ENCODE peak calls at places on chromosomes 5 and 9, in seven cellular contexts. Z, S, V, O, J, L and R are unnamed samples.

GRCh38 chr5:34775886-34776285 is 63.1 kb upstream of the TTC23L start:
- DNase-seq in S (no peak), O (no peak), Z (no peak), V (no peak), L (no peak), J (no peak), R (no peak)

GRCh38 chr9:101582593-101582992 is 12.2 kb downstream of the PPP3R2 start:
- DNase-seq in Z (no peak), V (no peak), L (no peak), O (peak), J (no peak), S (no peak), R (peak)

GRCh38 chr9:126617740-126618133 is 4.0 kb downstream of the LMX1B start:
- DNase-seq in V (no peak), O (no peak), Z (no peak), S (no peak), J (peak), L (no peak), R (no peak)

GRCh38 chr5:172771439-172772111 is 580 bp upstream of the DUSP1 start:
- DNase-seq in L (no peak), V (peak), S (no peak), O (no peak), J (no peak), Z (no peak), R (no peak)

GRCh38 chr5:139167052-139167451 is 31.1 kb downstream of the SIL1 start:
- DNase-seq in V (peak), S (no peak), O (no peak), Z (no peak), J (no peak), L (no peak), R (no peak)

GRCh38 chr5:55176176-55176818 is 3.3 kb upstream of the CDC20B start:
- DNase-seq in Z (peak), S (peak), J (peak), L (peak), V (peak), O (no peak), R (peak)

GRCh38 chr9:110452227-110452801 is 114.7 kb upstream of the TXNDC8 start:
- DNase-seq in L (peak), O (peak), V (no peak), J (no peak), Z (no peak), S (no peak), R (peak)

GRCh38 chr9:113621309-113621791 is 157.8 kb downstream of the RGS3 start:
- DNase-seq in O (peak), V (peak), J (no peak), Z (peak), L (peak), S (no peak), R (peak)

GRCh38 chr9:22383720-22384119 is 62.9 kb upstream of the DMRTA1 start:
- DNase-seq in O (no peak), S (peak), V (peak), L (no peak), Z (no peak), J (no peak), R (no peak)

GRCh38 chr5:99879791-99880511 is 655.2 kb upstream of the FAM174A start:
- DNase-seq in V (no peak), O (no peak), L (no peak), Z (no peak), S (no peak), J (no peak), R (no peak)

GRCh38 chr5:96022971-96023370 is 61.3 kb upstream of the ELL2 start:
- DNase-seq in J (no peak), S (no peak), V (peak), O (no peak), L (no peak), Z (no peak), R (no peak)
- H3K9ac ChIP-seq in J (no peak), S (no peak), V (no peak), O (no peak), L (no peak), Z (no peak), R (peak)

GRCh38 chr9:123069010-123069481 is 35.6 kb downstream of the GPR21 start:
- DNase-seq in Z (no peak), J (no peak), O (peak), S (no peak), L (no peak), V (no peak), R (no peak)
- H3K18ac ChIP-seq in Z (no peak), J (no peak), O (peak), S (no peak), L (no peak), V (no peak), R (no peak)

GRCh38 chr5:148385094-148385493 is 1.3 kb downstream of the FBXO38 start:
- DNase-seq in L (no peak), J (no peak), S (no peak), Z (no peak), O (no peak), V (no peak), R (no peak)
- H3K9ac ChIP-seq in L (no peak), J (no peak), S (no peak), Z (no peak), O (no peak), V (no peak), R (peak)

DNA sequence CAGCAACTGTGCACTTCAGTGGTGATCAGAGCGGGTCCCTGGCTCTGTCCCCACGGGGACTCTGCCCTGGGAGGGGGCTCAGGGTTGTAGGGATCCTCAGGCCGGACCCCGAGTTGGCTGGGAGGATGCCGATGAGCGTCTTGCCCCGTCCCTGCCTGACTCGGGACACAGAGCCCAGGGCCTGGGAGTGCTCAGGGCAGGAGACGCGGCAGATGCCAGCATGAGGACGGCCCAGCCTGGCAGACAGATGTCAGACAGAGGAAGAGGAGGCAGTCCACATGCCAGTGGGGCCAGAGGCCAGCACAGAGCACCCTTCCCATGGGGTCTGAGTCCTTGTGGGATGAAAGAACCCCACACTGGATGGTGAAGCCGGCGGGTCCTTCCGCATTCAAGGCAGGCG is 11.3 kb downstream of the LCN12 start:
- DNase-seq in V (no peak), Z (no peak), J (no peak), L (no peak), S (no peak), O (no peak), R (no peak)
- H3K18ac ChIP-seq in V (no peak), Z (no peak), J (no peak), L (peak), S (peak), O (no peak), R (no peak)

DNA sequence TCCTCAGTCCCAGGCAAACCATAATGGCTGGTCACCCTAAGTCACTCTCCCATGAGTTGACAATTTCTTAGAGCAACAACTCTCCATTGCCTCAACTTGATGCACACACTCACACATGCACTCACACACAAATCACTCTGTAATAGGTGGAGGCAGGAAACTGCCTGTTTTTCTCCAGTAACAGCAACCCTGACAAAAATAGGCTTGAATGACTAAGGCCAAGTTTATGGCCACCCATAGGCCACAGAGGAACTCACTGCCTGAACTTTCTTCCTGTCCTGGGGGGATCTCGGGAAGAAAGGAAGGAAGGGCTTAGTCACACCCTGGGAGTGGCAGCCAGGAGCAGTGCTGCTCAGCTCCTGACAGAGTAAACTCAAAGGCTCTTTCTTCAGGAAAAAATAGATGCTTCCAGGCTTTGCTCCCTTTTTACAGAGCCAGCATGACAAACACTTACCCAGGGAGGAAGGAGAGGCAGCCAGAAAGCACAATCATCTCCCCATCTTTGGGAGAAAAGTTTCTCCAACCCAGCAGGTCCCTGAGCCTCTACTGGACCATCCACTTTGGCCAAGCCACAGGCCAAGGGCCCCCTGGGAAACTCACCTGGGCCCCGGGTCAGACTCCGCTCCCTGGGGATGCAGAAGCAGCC is 368 bp downstream of the SH3TC2 start:
- DNase-seq in L (peak), V (peak), Z (no peak), O (peak), J (no peak), S (no peak), R (peak)
- H3K9ac ChIP-seq in L (no peak), V (no peak), Z (no peak), O (peak), J (no peak), S (no peak), R (peak)

GRCh38 chr5:119919279-119919678 is 289.9 kb downstream of the FAM170A start:
- DNase-seq in L (no peak), O (no peak), V (no peak), J (no peak), Z (no peak), S (no peak), R (no peak)

GRCh38 chr5:119913425-119913824 is 284.1 kb downstream of the FAM170A start:
- DNase-seq in Z (no peak), O (no peak), V (peak), S (no peak), J (no peak), L (no peak), R (no peak)
- H3K18ac ChIP-seq in Z (no peak), O (no peak), V (peak), S (peak), J (no peak), L (no peak), R (no peak)